ENCODE peak calls at places on chromosomes 13 and 19, in ten cellular contexts. W is AG09319; X is NCI-H1694 treated with DMSO at 0.1 percent for 48 hours; V is M059J; Z is NCI-H2081 treated with DMSO at 0.1 percent for 48 hours; O is GM19239; C is fibroblast of lung; R is effector memory CD4-positive, alpha-beta T cell; M is 8988T; S is C1 segment of cervical spinal cord. D is an unnamed sample.

GRCh38 chr19:56637976-56638555 is 4.9 kb upstream of the SMIM17 start:
- DNase-seq in Z (no peak), R (peak; percentile 1), V (peak; percentile 56), C (peak; percentile 81), M (no peak), W (no peak), S (no peak), X (no peak), O (no peak), D (peak; percentile 70)

GRCh38 chr19:34904846-34905527 is 21.7 kb upstream of the ZNF30 start:
- DNase-seq in S (no peak), M (no peak), C (no peak), R (no peak), O (no peak), V (no peak), Z (no peak), W (no peak), X (no peak), D (no peak)

GRCh38 chr19:3024509-3024869 is 4.6 kb downstream of the TLE2 start:
- DNase-seq in Z (no peak), O (no peak), V (no peak), W (no peak), X (no peak), R (no peak), S (no peak), M (no peak), C (no peak), D (no peak)

GRCh38 chr13:113497217-113497616 is 6.7 kb upstream of the DCUN1D2 start:
- DNase-seq in R (no peak), X (no peak), S (no peak), W (no peak), O (no peak), Z (no peak), V (no peak), C (no peak), M (no peak), D (no peak)

GRCh38 chr13:112893570-112894422 is 75.2 kb upstream of the MCF2L start:
- DNase-seq in Z (no peak), S (no peak), V (peak; percentile 7), M (peak; percentile 88), O (peak; percentile 87), C (no peak), X (no peak), R (no peak), W (no peak), D (peak; percentile 54)

GRCh38 chr19:6113616-6114188 is 3.4 kb upstream of the RFX2 start:
- DNase-seq in M (no peak), S (no peak), R (no peak), C (no peak), W (no peak), X (no peak), V (no peak), O (no peak), Z (no peak), D (no peak)

GRCh38 chr19:32652893-32653625 is 21.9 kb downstream of the ANKRD27 start:
- DNase-seq in M (no peak), S (no peak), V (peak; percentile 24), W (peak; percentile 4), Z (no peak), R (no peak), C (peak; percentile 78), X (no peak), O (no peak), D (no peak)

GRCh38 chr13:101727118-101727517 is 274.6 kb downstream of the ITGBL1 start:
- DNase-seq in C (peak; percentile 2), R (no peak), O (no peak), X (no peak), W (no peak), Z (no peak), V (peak; percentile 27), S (no peak), M (no peak), D (no peak)

GRCh38 chr13:36105726-36106125 is 25.5 kb downstream of the DCLK1 start:
- DNase-seq in S (no peak), M (no peak), O (no peak), X (no peak), W (no peak), Z (no peak), R (no peak), C (no peak), V (no peak), D (no peak)

GRCh38 chr19:57075801-57076492 is 43.8 kb upstream of the USP29 start:
- DNase-seq in X (no peak), O (no peak), M (no peak), R (no peak), S (no peak), V (no peak), Z (no peak), C (no peak), W (no peak), D (no peak)

GRCh38 chr13:113084094-113084942 is 21.3 kb upstream of the F7 start:
- DNase-seq in C (no peak), W (no peak), Z (no peak), O (no peak), V (no peak), R (no peak), S (no peak), M (no peak), X (no peak), D (no peak)

GRCh38 chr13:110911880-110912279 is 3.0 kb downstream of the ANKRD10 start:
- DNase-seq in X (no peak), R (no peak), M (no peak), Z (no peak), C (peak; percentile 41), V (peak; percentile 84), W (no peak), S (no peak), O (no peak), D (no peak)

GRCh38 chr13:93151277-93151676 is 75.3 kb upstream of the GPC6 start:
- DNase-seq in W (peak; percentile 4), Z (no peak), C (peak; percentile 90), O (no peak), M (no peak), X (no peak), V (peak; percentile 2), R (no peak), S (no peak), D (no peak)

GRCh38 chr19:44807652-44808462 is 1.0 kb upstream of the BCAM start:
- DNase-seq in O (no peak), V (peak; percentile 67), M (no peak), Z (no peak), R (no peak), W (peak; percentile 15), X (no peak), C (peak; percentile 60), S (no peak), D (peak; percentile 79)

GRCh38 chr13:59673301-59673700 is 490.4 kb downstream of the DIAPH3 start:
- DNase-seq in M (no peak), W (no peak), S (no peak), X (no peak), Z (no peak), R (no peak), C (peak; percentile 65), V (peak; percentile 24), O (no peak), D (no peak)

GRCh38 chr13:110116072-110116487 is 190.9 kb downstream of the COL4A1 start:
- DNase-seq in S (no peak), R (peak; percentile 6), W (no peak), Z (no peak), M (peak; percentile 78), O (peak; percentile 56), C (no peak), X (no peak), V (no peak), D (no peak)